ENCODE peak calls at places on chromosomes 1 and 21, in eight cellular contexts. O is ascending aorta, G is MM.1S, Y is astrocyte, M is cardiac fibroblast, T is esophagus squamous epithelium, N is neural progenitor cell, W is lower leg skin. P is an unnamed sample.

GRCh38 chr1:193104496-193104905 is 713 bp downstream of the GLRX2 start:
- DNase-seq in O (peak), G (peak), Y (peak), M (peak), T (no peak), N (peak), W (peak), P (peak)

GRCh38 chr1:101241485-101242225 is 4.8 kb downstream of the S1PR1 start:
- DNase-seq in O (no peak), G (peak), Y (no peak), M (no peak), T (no peak), N (no peak), W (no peak), P (no peak)

GRCh38 chr1:206703647-206704046 is 18.9 kb downstream of the MAPKAPK2 start:
- DNase-seq in O (no peak), G (peak), Y (peak), M (no peak), T (no peak), N (no peak), W (no peak), P (no peak)

GRCh38 chr1:53527368-53527767 is 68.2 kb downstream of the DMRTB1 start:
- DNase-seq in O (no peak), G (no peak), Y (no peak), M (no peak), T (no peak), N (no peak), W (no peak), P (no peak)

GRCh38 chr1:239232921-239233320 is 153.4 kb upstream of the CHRM3 start:
- DNase-seq in O (no peak), G (no peak), Y (no peak), M (no peak), T (no peak), N (no peak), W (no peak), P (no peak)

GRCh38 chr1:51976831-51977602 is 13.5 kb downstream of the RAB3B start:
- DNase-seq in O (no peak), G (no peak), Y (no peak), M (no peak), T (no peak), N (no peak), W (no peak), P (no peak)

GRCh38 chr1:230287674-230288315 is 138.3 kb downstream of the PGBD5 start:
- DNase-seq in O (no peak), G (no peak), Y (no peak), M (no peak), T (no peak), N (no peak), W (no peak), P (no peak)

GRCh38 chr21:44581158-44581557 is 754 bp upstream of the KRTAP10-5 start:
- DNase-seq in O (no peak), G (no peak), Y (no peak), M (no peak), T (no peak), N (no peak), W (no peak), P (no peak)

GRCh38 chr1:12255918-12256317 is 26.1 kb downstream of the VPS13D start:
- DNase-seq in O (no peak), G (no peak), Y (no peak), M (no peak), T (no peak), N (no peak), W (no peak), P (no peak)

GRCh38 chr1:183075861-183076260 is 52.6 kb downstream of the LAMC1 start:
- DNase-seq in O (no peak), G (no peak), Y (no peak), M (peak), T (no peak), N (no peak), W (no peak), P (peak)

GRCh38 chr1:55244476-55245109 is 29.4 kb upstream of the USP24 start:
- DNase-seq in O (no peak), G (no peak), Y (peak), M (peak), T (no peak), N (no peak), W (no peak), P (peak)

GRCh38 chr1:170510163-170510562 is 21.8 kb upstream of the GORAB start:
- DNase-seq in O (no peak), G (no peak), Y (no peak), M (no peak), T (no peak), N (no peak), W (no peak), P (no peak)

GRCh38 chr1:27588256-27589232 is 15.4 kb downstream of the AHDC1 start:
- DNase-seq in O (no peak), G (no peak), Y (no peak), M (no peak), T (no peak), N (no peak), W (no peak), P (peak)

GRCh38 chr1:52037402-52037814 is 3.8 kb upstream of the KTI12 start:
- DNase-seq in O (no peak), G (no peak), Y (no peak), M (peak), T (no peak), N (no peak), W (no peak), P (peak)

GRCh38 chr1:61110587-61110986 is 28.2 kb downstream of the NFIA start:
- DNase-seq in O (no peak), G (no peak), Y (no peak), M (peak), T (no peak), N (no peak), W (no peak), P (no peak)

GRCh38 chr21:17371470-17371869 is 141.4 kb upstream of the CXADR start:
- DNase-seq in O (no peak), G (no peak), Y (peak), M (peak), T (no peak), N (no peak), W (no peak), P (peak)

GRCh38 chr1:206059354-206059915 is 6.5 kb downstream of the RHEX start:
- DNase-seq in O (no peak), G (no peak), Y (no peak), M (no peak), T (no peak), N (no peak), W (no peak), P (no peak)

GRCh38 chr1:180231506-180232420 is 1.7 kb downstream of the LHX4 start:
- DNase-seq in O (no peak), G (peak), Y (no peak), M (peak), T (no peak), N (peak), W (no peak), P (peak)

GRCh38 chr1:40690919-40691537 is 476 bp upstream of the NFYC start:
- DNase-seq in O (no peak), G (no peak), Y (no peak), M (no peak), T (no peak), N (no peak), W (no peak), P (no peak)

GRCh38 chr1:53660666-53661065 is 78.3 kb downstream of the GLIS1 start:
- DNase-seq in O (no peak), G (no peak), Y (no peak), M (no peak), T (no peak), N (no peak), W (no peak), P (no peak)

GRCh38 chr1:1962752-1963151 is 40.8 kb downstream of the CFAP74 start:
- DNase-seq in O (no peak), G (no peak), Y (no peak), M (no peak), T (no peak), N (no peak), W (no peak), P (no peak)

GRCh38 chr1:31730336-31731048 is 26.7 kb upstream of the COL16A1 start:
- DNase-seq in O (no peak), G (no peak), Y (no peak), M (no peak), T (no peak), N (no peak), W (no peak), P (no peak)

GRCh38 chr1:174976436-174977107 is 23.2 kb upstream of the CACYBP start:
- DNase-seq in O (no peak), G (no peak), Y (peak), M (peak), T (no peak), N (no peak), W (no peak), P (peak)

GRCh38 chr1:35112668-35113067 is 33.5 kb downstream of the ZMYM1 start:
- DNase-seq in O (no peak), G (no peak), Y (no peak), M (peak), T (no peak), N (no peak), W (no peak), P (peak)

GRCh38 chr1:170805957-170806662 is 129.2 kb upstream of the MROH9 start:
- DNase-seq in O (peak), G (no peak), Y (no peak), M (peak), T (no peak), N (no peak), W (no peak), P (peak)

GRCh38 chr1:222618880-222619321 is 1.0 kb downstream of the MIA3 start:
- DNase-seq in O (no peak), G (no peak), Y (peak), M (peak), T (no peak), N (peak), W (no peak), P (peak)

GRCh38 chr21:29938968-29939858 is 583 bp downstream of the GRIK1 start:
- DNase-seq in O (no peak), G (no peak), Y (peak), M (no peak), T (no peak), N (peak), W (peak), P (no peak)

GRCh38 chr1:88890790-88891317 is 513 bp downstream of the GTF2B start:
- DNase-seq in O (no peak), G (peak), Y (peak), M (peak), T (no peak), N (peak), W (no peak), P (peak)

GRCh38 chr1:56125316-56125715 is 454.0 kb downstream of the PLPP3 start:
- DNase-seq in O (no peak), G (no peak), Y (no peak), M (no peak), T (no peak), N (no peak), W (no peak), P (no peak)

GRCh38 chr1:58539553-58539952 is 7.0 kb downstream of the OMA1 start:
- DNase-seq in O (no peak), G (no peak), Y (no peak), M (peak), T (no peak), N (no peak), W (no peak), P (peak)

GRCh38 chr1:42993631-42994121 is 35.0 kb upstream of the SLC2A1 start:
- DNase-seq in O (no peak), G (no peak), Y (no peak), M (no peak), T (no peak), N (no peak), W (no peak), P (no peak)

GRCh38 chr1:54054438-54054749 is 986 bp downstream of the TCEANC2 start:
- DNase-seq in O (no peak), G (no peak), Y (no peak), M (no peak), T (no peak), N (no peak), W (no peak), P (no peak)

GRCh38 chr21:19489930-19490329 is 1086.3 kb upstream of the TMPRSS15 start:
- DNase-seq in O (no peak), G (no peak), Y (no peak), M (no peak), T (no peak), N (no peak), W (no peak), P (no peak)
- TF ChIP-seq CTCF in O (no peak), G (no peak), Y (no peak), M (no peak), T (no peak), N (no peak), W (no peak), P (no peak)

GRCh38 chr1:201535778-201536245 is 3.1 kb upstream of the NAV1 start:
- DNase-seq in O (peak), G (no peak), Y (no peak), M (no peak), T (no peak), N (no peak), W (peak), P (no peak)

GRCh38 chr1:201537966-201538617 is 835 bp upstream of the NAV1 start:
- DNase-seq in O (no peak), G (no peak), Y (no peak), M (no peak), T (no peak), N (peak), W (no peak), P (no peak)

GRCh38 chr1:201536542-201536941 is 2.4 kb upstream of the NAV1 start:
- DNase-seq in O (peak), G (no peak), Y (peak), M (peak), T (no peak), N (no peak), W (peak), P (peak)

GRCh38 chr1:201537467-201537866 is 1.5 kb upstream of the NAV1 start:
- DNase-seq in O (no peak), G (no peak), Y (no peak), M (no peak), T (no peak), N (no peak), W (no peak), P (no peak)

GRCh38 chr1:201537028-201537427 is 1.9 kb upstream of the NAV1 start:
- DNase-seq in O (no peak), G (no peak), Y (no peak), M (no peak), T (no peak), N (no peak), W (no peak), P (no peak)
- H3K4me3 ChIP-seq in O (peak), G (no peak), Y (peak), M (no peak), T (no peak), N (no peak), W (no peak), P (no peak)

GRCh38 chr21:27359141-27359540 is 392.3 kb upstream of the ADAMTS5 start:
- DNase-seq in O (no peak), G (no peak), Y (peak), M (peak), T (no peak), N (no peak), W (no peak), P (peak)

GRCh38 chr21:27363719-27364479 is 397.0 kb upstream of the ADAMTS5 start:
- DNase-seq in O (no peak), G (no peak), Y (no peak), M (no peak), T (no peak), N (no peak), W (no peak), P (no peak)

GRCh38 chr21:27366846-27367245 is 400.0 kb upstream of the ADAMTS5 start:
- DNase-seq in O (no peak), G (no peak), Y (no peak), M (no peak), T (no peak), N (no peak), W (no peak), P (no peak)

GRCh38 chr21:27365394-27365793 is 398.5 kb upstream of the ADAMTS5 start:
- DNase-seq in O (no peak), G (no peak), Y (peak), M (no peak), T (no peak), N (no peak), W (no peak), P (no peak)

GRCh38 chr21:27362249-27362648 is 395.4 kb upstream of the ADAMTS5 start:
- DNase-seq in O (no peak), G (no peak), Y (no peak), M (peak), T (no peak), N (no peak), W (no peak), P (no peak)
- TF ChIP-seq CTCF in O (no peak), G (no peak), Y (no peak), M (peak), T (no peak), N (no peak), W (no peak), P (peak)

GRCh38 chr1:3060601-3061551 is 8.1 kb upstream of the PRDM16 start:
- DNase-seq in O (peak), G (no peak), Y (peak), M (no peak), T (no peak), N (peak), W (peak), P (no peak)

GRCh38 chr1:3061566-3061965 is 7.4 kb upstream of the PRDM16 start:
- DNase-seq in O (no peak), G (no peak), Y (no peak), M (no peak), T (no peak), N (no peak), W (peak), P (no peak)

GRCh38 chr1:3062616-3063378 is 6.2 kb upstream of the PRDM16 start:
- DNase-seq in O (peak), G (no peak), Y (no peak), M (no peak), T (no peak), N (peak), W (peak), P (no peak)

GRCh38 chr1:3063379-3064295 is 5.4 kb upstream of the PRDM16 start:
- DNase-seq in O (peak), G (no peak), Y (no peak), M (no peak), T (no peak), N (peak), W (peak), P (no peak)

GRCh38 chr1:3061981-3062615 is 6.9 kb upstream of the PRDM16 start:
- DNase-seq in O (no peak), G (no peak), Y (no peak), M (no peak), T (no peak), N (peak), W (peak), P (no peak)
- H3K4me3 ChIP-seq in O (no peak), G (no peak), Y (no peak), M (no peak), T (no peak), N (peak), W (no peak), P (no peak)